ENCODE peak calls at places on chromosomes 5 and 9, in eight cellular contexts. Y is naive thymus-derived CD4-positive, alpha-beta T cell; Z is pancreas; N is CD4-positive, CD25-positive, alpha-beta regulatory T cell; E is omental fat pad; Q is HepG2; A is psoas muscle; H is stimulated activated effector memory CD8-positive, alpha-beta T cell treated with anti-CD3 and anti-CD28 coated beads, Interleukin-12 subunit alpha, Interleukin-12 subunit beta, amount 100 ng/mL, for 72 hours. X is an unnamed sample.

GRCh38 chr5:73450672-73451217 is 2.2 kb upstream of the FOXD1 start:
- ATAC-seq in Y (no peak), Z (no peak), N (no peak), E (no peak), Q (no peak), A (no peak), H (no peak), X (no peak)

GRCh38 chr5:33180900-33181299 is 259.9 kb upstream of the TARS1 start:
- ATAC-seq in Y (no peak), Z (no peak), N (no peak), E (no peak), Q (no peak), A (no peak), H (no peak), X (no peak)

GRCh38 chr5:159105318-159106053 is 5.8 kb upstream of the EBF1 start:
- ATAC-seq in Y (no peak), Z (no peak), N (no peak), E (no peak), Q (no peak), A (no peak), H (no peak), X (no peak)

GRCh38 chr9:36718612-36719011 is 145.9 kb downstream of the MELK start:
- ATAC-seq in Y (no peak), Z (no peak), N (no peak), E (no peak), Q (no peak), A (no peak), H (no peak), X (no peak)

GRCh38 chr9:107208121-107208520 is 75.0 kb upstream of the RAD23B start:
- ATAC-seq in Y (no peak), Z (no peak), N (no peak), E (no peak), Q (no peak), A (no peak), H (peak), X (no peak)

GRCh38 chr9:132164604-132165362 is 2.9 kb downstream of the NTNG2 start:
- ATAC-seq in Y (no peak), Z (peak), N (no peak), E (peak), Q (no peak), A (no peak), H (no peak), X (no peak)

GRCh38 chr5:159071382-159071781 is 28.3 kb downstream of the EBF1 start:
- ATAC-seq in Y (no peak), Z (no peak), N (no peak), E (no peak), Q (no peak), A (no peak), H (peak), X (no peak)

GRCh38 chr5:74464512-74465209 is 175.9 kb downstream of the ENC1 start:
- ATAC-seq in Y (no peak), Z (peak), N (no peak), E (peak), Q (no peak), A (no peak), H (no peak), X (no peak)

GRCh38 chr5:173319610-173320100 is 8.6 kb downstream of the STC2 start:
- ATAC-seq in Y (no peak), Z (no peak), N (no peak), E (no peak), Q (no peak), A (no peak), H (no peak), X (no peak)

GRCh38 chr5:133233616-133234015 is 181.8 kb downstream of the HSPA4 start:
- ATAC-seq in Y (no peak), Z (no peak), N (no peak), E (no peak), Q (no peak), A (no peak), H (no peak), X (no peak)

GRCh38 chr9:122370869-122371467 is at the start of gene PTGS1:
- ATAC-seq in Y (peak), Z (peak), N (peak), E (peak), Q (no peak), A (peak), H (peak), X (peak)